ENCODE peak calls at places on chromosomes 11 and 22, in ten cellular contexts. K is fibroblast of pulmonary artery; H is Ammon's horn; W is K562; Z is naive thymus-derived CD8-positive, alpha-beta T cell; Q is brain microvascular endothelial cell; O is skeletal muscle cell; J is stimulated activated naive B cell treated with anti-CD40 and anti-IgM and Interleukin-4, amounts not matched to agents 10 μg/mL and 1 μg/mL and 100 μg/mL, for 72 hours; L is right atrium auricular region; R is NCI-H2029. C is an unnamed sample.
A peak's percentile ranks its signal among the peaks of the same experiment; 100 is the strongest.

GRCh38 chr11:69167916-69168691 is 12.4 kb downstream of the SMIM38 start:
- DNase-seq in K (peak; percentile 24), H (no peak), W (no peak), Z (no peak), Q (no peak), O (no peak), J (no peak), L (no peak), R (no peak), C (no peak)

GRCh38 chr11:68402355-68403031 is 58.1 kb upstream of the PPP6R3 start:
- DNase-seq in K (no peak), H (no peak), W (no peak), Z (no peak), Q (no peak), O (no peak), J (no peak), L (no peak), R (no peak), C (no peak)

GRCh38 chr22:36467042-36467810 is 14.2 kb downstream of the TXN2 start:
- DNase-seq in K (peak; percentile 87), H (no peak), W (no peak), Z (no peak), Q (peak; percentile 78), O (peak; percentile 25), J (no peak), L (no peak), R (peak; percentile 80), C (no peak)

GRCh38 chr22:43848366-43849171 is 13.7 kb downstream of the SULT4A1 start:
- DNase-seq in K (peak; percentile 36), H (no peak), W (no peak), Z (no peak), Q (no peak), O (no peak), J (no peak), L (no peak), R (peak; percentile 62), C (no peak)

GRCh38 chr11:87600938-87601337 is 563.2 kb downstream of the TMEM135 start:
- DNase-seq in K (no peak), H (no peak), W (no peak), Z (no peak), Q (no peak), O (no peak), J (no peak), L (no peak), R (no peak), C (no peak)

GRCh38 chr11:127675602-127676001 is 675.0 kb upstream of the KIRREL3 start:
- DNase-seq in K (no peak), H (peak; percentile 16), W (no peak), Z (no peak), Q (no peak), O (no peak), J (no peak), L (no peak), R (peak; percentile 9), C (no peak)

GRCh38 chr11:97770570-97770969 is 1250.2 kb upstream of the CNTN5 start:
- DNase-seq in K (no peak), H (no peak), W (no peak), Z (no peak), Q (no peak), O (no peak), J (no peak), L (no peak), R (no peak), C (no peak)

GRCh38 chr11:34358258-34358665 is 452 bp upstream of the ABTB2 start:
- DNase-seq in K (peak; percentile 70), H (peak; percentile 48), W (peak; percentile 74), Z (no peak), Q (no peak), O (no peak), J (no peak), L (peak; percentile 66), R (peak; percentile 81), C (no peak)

GRCh38 chr11:94747136-94748110 is 20.7 kb upstream of the AMOTL1 start:
- DNase-seq in K (no peak), H (no peak), W (no peak), Z (no peak), Q (no peak), O (no peak), J (no peak), L (no peak), R (no peak), C (no peak)

GRCh38 chr11:1653541-1654387 is 24.2 kb downstream of the KRTAP5-5 start:
- DNase-seq in K (no peak), H (no peak), W (no peak), Z (no peak), Q (no peak), O (no peak), J (no peak), L (no peak), R (no peak), C (peak; percentile 64)

GRCh38 chr11:16782226-16782919 is 43.9 kb downstream of the C11orf58 start:
- DNase-seq in K (no peak), H (no peak), W (no peak), Z (no peak), Q (no peak), O (no peak), J (no peak), L (no peak), R (no peak), C (no peak)

GRCh38 chr11:126436209-126436608 is 80.7 kb downstream of the ST3GAL4 start:
- DNase-seq in K (no peak), H (no peak), W (no peak), Z (no peak), Q (no peak), O (no peak), J (no peak), L (no peak), R (no peak), C (no peak)

GRCh38 chr11:98561877-98562395 is 458.8 kb upstream of the CNTN5 start:
- DNase-seq in K (peak; percentile 0), H (no peak), W (no peak), Z (no peak), Q (no peak), O (no peak), J (no peak), L (no peak), R (no peak), C (no peak)

GRCh38 chr11:2293396-2294339 is 8.1 kb downstream of the C11orf21 start:
- DNase-seq in K (no peak), H (no peak), W (no peak), Z (no peak), Q (no peak), O (no peak), J (no peak), L (peak; percentile 55), R (no peak), C (peak; percentile 56)

GRCh38 chr11:17591293-17591692 is 44.2 kb downstream of the OTOG start:
- DNase-seq in K (no peak), H (no peak), W (no peak), Z (no peak), Q (no peak), O (no peak), J (no peak), L (no peak), R (no peak), C (no peak)

GRCh38 chr11:91081440-91082088 is 858.7 kb upstream of the CHORDC1 start:
- DNase-seq in K (peak; percentile 52), H (no peak), W (no peak), Z (no peak), Q (peak; percentile 51), O (peak; percentile 98), J (no peak), L (peak; percentile 59), R (no peak), C (no peak)

GRCh38 chr11:74069146-74070046 is 60.5 kb upstream of the UCP3 start:
- DNase-seq in K (no peak), H (no peak), W (no peak), Z (no peak), Q (no peak), O (no peak), J (no peak), L (no peak), R (peak; percentile 57), C (no peak)

GRCh38 chr11:4090258-4090657 is 4.3 kb upstream of the RRM1 start:
- DNase-seq in K (no peak), H (no peak), W (no peak), Z (peak; percentile 67), Q (no peak), O (no peak), J (no peak), L (no peak), R (no peak), C (no peak)

GRCh38 chr11:10453261-10453660 is 1.8 kb upstream of the AMPD3 start:
- DNase-seq in K (no peak), H (no peak), W (no peak), Z (no peak), Q (no peak), O (no peak), J (no peak), L (no peak), R (no peak), C (no peak)

GRCh38 chr11:63767415-63768231 is 952 bp downstream of the ZFTA start:
- DNase-seq in K (peak; percentile 88), H (peak; percentile 68), W (peak; percentile 80), Z (no peak), Q (peak; percentile 53), O (peak; percentile 52), J (no peak), L (peak; percentile 82), R (peak; percentile 19), C (no peak)

GRCh38 chr11:67351275-67352005 is 1.9 kb downstream of the POLD4 start:
- DNase-seq in K (peak; percentile 88), H (peak; percentile 82), W (peak; percentile 73), Z (peak; percentile 39), Q (no peak), O (no peak), J (no peak), L (no peak), R (peak; percentile 43), C (no peak)

GRCh38 chr11:1196516-1197391 is 26.1 kb upstream of the MUC5B start:
- DNase-seq in K (no peak), H (no peak), W (no peak), Z (no peak), Q (no peak), O (no peak), J (no peak), L (no peak), R (no peak), C (peak; percentile 66)

GRCh38 chr11:117828641-117829368 is 4.3 kb upstream of the FXYD2 start:
- DNase-seq in K (peak; percentile 54), H (no peak), W (peak; percentile 36), Z (peak; percentile 65), Q (peak; percentile 67), O (peak; percentile 55), J (peak; percentile 81), L (peak; percentile 84), R (no peak), C (no peak)

GRCh38 chr22:48049116-48049515 is 1286.7 kb downstream of the TBC1D22A start:
- DNase-seq in K (no peak), H (no peak), W (no peak), Z (no peak), Q (no peak), O (no peak), J (no peak), L (peak; percentile 38), R (no peak), C (no peak)

GRCh38 chr22:34395370-34395769 is 475.1 kb upstream of the LARGE1 start:
- DNase-seq in K (no peak), H (no peak), W (no peak), Z (no peak), Q (no peak), O (no peak), J (no peak), L (no peak), R (no peak), C (no peak)

GRCh38 chr11:113184498-113184897 is 129.9 kb upstream of the TTC12 start:
- DNase-seq in K (peak; percentile 95), H (no peak), W (no peak), Z (no peak), Q (peak; percentile 84), O (peak; percentile 85), J (no peak), L (peak; percentile 56), R (no peak), C (no peak)

GRCh38 chr11:123216249-123216648 is 21.2 kb upstream of the CLMP start:
- DNase-seq in K (no peak), H (no peak), W (no peak), Z (no peak), Q (no peak), O (no peak), J (no peak), L (no peak), R (no peak), C (no peak)

GRCh38 chr22:44355688-44356070 is 42.9 kb upstream of the SHISAL1 start:
- DNase-seq in K (no peak), H (no peak), W (no peak), Z (no peak), Q (no peak), O (no peak), J (no peak), L (no peak), R (no peak), C (no peak)

C was measured in type B pancreatic cell.